ENCODE peak calls at places on chromosomes 7 and 10, in five cellular contexts. T, F, C, P and W are unnamed samples.

GRCh38 chr7:4766666-4767530 is 8.5 kb upstream of the AP5Z1 start:
- DNase-seq in T (no peak), F (no peak), C (no peak), P (no peak), W (no peak)

GRCh38 chr7:142811154-142811737 is 40.5 kb downstream of the PRSS2 start:
- DNase-seq in T (peak; percentile 27), F (peak; percentile 56), C (peak; percentile 40), P (peak; percentile 8), W (peak; percentile 3)

GRCh38 chr7:44117801-44118429 is 5.4 kb downstream of the POLD2 start:
- DNase-seq in T (no peak), F (no peak), C (no peak), P (no peak), W (no peak)

GRCh38 chr7:120456699-120457098 is 183.7 kb downstream of the KCND2 start:
- DNase-seq in T (no peak), F (no peak), C (no peak), P (no peak), W (no peak)

GRCh38 chr7:120700806-120701205 is 157.1 kb downstream of the TSPAN12 start:
- DNase-seq in T (no peak), F (no peak), C (no peak), P (no peak), W (no peak)

GRCh38 chr10:73650537-73651331 is 5.1 kb downstream of the SYNPO2L start:
- DNase-seq in T (no peak), F (no peak), C (peak; percentile 76), P (peak; percentile 65), W (no peak)

GRCh38 chr10:34739915-34740314 is 75.2 kb downstream of the PARD3 start:
- DNase-seq in T (peak; percentile 77), F (peak; percentile 49), C (peak; percentile 57), P (peak; percentile 77), W (peak; percentile 48)

GRCh38 chr10:132919374-132920100 is 22.8 kb downstream of the CFAP46 start:
- DNase-seq in T (no peak), F (no peak), C (no peak), P (no peak), W (no peak)

GRCh38 chr10:58853668-58854067 is 322.8 kb upstream of the PHYHIPL start:
- DNase-seq in T (no peak), F (no peak), C (no peak), P (no peak), W (no peak)

GRCh38 chr7:139650429-139651100 is 127.1 kb downstream of the CLEC2L start:
- DNase-seq in T (no peak), F (no peak), C (peak; percentile 64), P (no peak), W (no peak)

GRCh38 chr7:9241826-9242225 is 808.4 kb downstream of the NXPH1 start:
- DNase-seq in T (no peak), F (no peak), C (no peak), P (no peak), W (no peak)

GRCh38 chr7:106367018-106367420 is 82.2 kb upstream of the NAMPT start:
- DNase-seq in T (no peak), F (peak; percentile 28), C (peak; percentile 42), P (no peak), W (no peak)

GRCh38 chr10:90969947-90970673 is 49.2 kb upstream of the ANKRD1 start:
- DNase-seq in T (no peak), F (no peak), C (peak; percentile 59), P (peak; percentile 18), W (no peak)

GRCh38 chr10:15482168-15482567 is 111.1 kb upstream of the FAM171A1 start:
- DNase-seq in T (no peak), F (no peak), C (no peak), P (no peak), W (no peak)

GRCh38 chr10:5888843-5889623 is 660 bp downstream of the ANKRD16 start:
- DNase-seq in T (peak; percentile 51), F (peak; percentile 44), C (peak; percentile 2), P (no peak), W (no peak)

GRCh38 chr7:83882551-83882950 is 233.6 kb upstream of the SEMA3E start:
- DNase-seq in T (no peak), F (no peak), C (peak; percentile 60), P (no peak), W (no peak)

GRCh38 chr7:138961159-138961558 is 20.0 kb downstream of the KIAA1549 start:
- DNase-seq in T (peak; percentile 91), F (peak; percentile 75), C (no peak), P (no peak), W (no peak)

GRCh38 chr10:25130911-25131310 is 43.9 kb upstream of the GPR158 start:
- DNase-seq in T (no peak), F (no peak), C (peak; percentile 33), P (no peak), W (no peak)

GRCh38 chr7:43480581-43480980 is 102.3 kb upstream of the STK17A start:
- DNase-seq in T (no peak), F (no peak), C (peak; percentile 76), P (no peak), W (no peak)

GRCh38 chr7:68925241-68925640 is 673.0 kb upstream of the AUTS2 start:
- DNase-seq in T (no peak), F (no peak), C (no peak), P (no peak), W (no peak)

GRCh38 chr10:75588031-75588430 is 156.6 kb downstream of the LRMDA start:
- DNase-seq in T (no peak), F (no peak), C (no peak), P (no peak), W (no peak)

GRCh38 chr10:88065384-88066049 is 202.1 kb downstream of the PTEN start:
- DNase-seq in T (no peak), F (no peak), C (no peak), P (no peak), W (no peak)

GRCh38 chr10:12588091-12588850 is 238.9 kb downstream of the CAMK1D start:
- DNase-seq in T (peak; percentile 22), F (no peak), C (peak; percentile 94), P (no peak), W (no peak)

GRCh38 chr10:44334091-44334490 is 50.8 kb downstream of the CXCL12 start:
- DNase-seq in T (no peak), F (no peak), C (no peak), P (no peak), W (no peak)

GRCh38 chr7:6288270-6288860 is 15.9 kb upstream of the CYTH3 start:
- DNase-seq in T (no peak), F (no peak), C (no peak), P (no peak), W (no peak)

GRCh38 chr7:31758770-31759169 is 71.8 kb downstream of the PPP1R17 start:
- DNase-seq in T (no peak), F (no peak), C (no peak), P (no peak), W (no peak)

GRCh38 chr7:106329408-106329807 is 44.6 kb upstream of the NAMPT start:
- DNase-seq in T (no peak), F (no peak), C (peak; percentile 15), P (no peak), W (no peak)

GRCh38 chr10:124221356-124222297 is 128.2 kb upstream of the CHST15 start:
- DNase-seq in T (no peak), F (no peak), C (peak; percentile 32), P (no peak), W (no peak)

GRCh38 chr7:82441916-82442478 is 1.6 kb downstream of the CACNA2D1 start:
- DNase-seq in T (no peak), F (no peak), C (peak; percentile 52), P (no peak), W (no peak)

GRCh38 chr7:154844499-154844898 is 158.4 kb downstream of the PAXIP1 start:
- DNase-seq in T (no peak), F (no peak), C (no peak), P (no peak), W (no peak)

GRCh38 chr7:103613655-103614642 is 167.9 kb upstream of the SLC26A5 start:
- DNase-seq in T (no peak), F (no peak), C (peak; percentile 34), P (no peak), W (no peak)
- TF ChIP-seq CTCF in T (peak; percentile 5), F (no peak), C (peak; percentile 30), P (peak; percentile 26), W (peak; percentile 5)

DNA sequence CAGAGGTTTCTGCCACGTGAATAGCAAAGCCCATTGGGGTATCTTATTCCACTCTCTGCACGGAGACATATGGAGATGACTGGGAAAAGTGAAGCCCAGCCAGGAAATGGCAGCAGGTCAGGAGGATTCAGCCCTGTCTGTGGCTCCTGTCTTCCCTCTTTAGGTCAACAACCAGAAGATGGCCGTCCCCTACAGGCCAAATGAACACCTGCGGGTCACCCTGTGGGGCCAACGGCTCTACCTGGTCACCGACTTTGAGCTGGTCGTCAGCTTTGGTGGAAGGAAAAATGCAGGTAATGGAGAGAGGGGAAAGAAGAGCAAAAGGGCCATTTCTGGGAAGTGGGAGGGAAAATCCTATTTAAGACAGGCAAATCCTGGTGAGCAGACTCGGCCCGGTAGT is 38.3 kb downstream of the EPHB4 start:
- DNase-seq in T (no peak), F (no peak), C (no peak), P (no peak), W (no peak)
- TF ChIP-seq CTCF in T (no peak), F (no peak), C (no peak), P (peak; percentile 8), W (no peak)

DNA sequence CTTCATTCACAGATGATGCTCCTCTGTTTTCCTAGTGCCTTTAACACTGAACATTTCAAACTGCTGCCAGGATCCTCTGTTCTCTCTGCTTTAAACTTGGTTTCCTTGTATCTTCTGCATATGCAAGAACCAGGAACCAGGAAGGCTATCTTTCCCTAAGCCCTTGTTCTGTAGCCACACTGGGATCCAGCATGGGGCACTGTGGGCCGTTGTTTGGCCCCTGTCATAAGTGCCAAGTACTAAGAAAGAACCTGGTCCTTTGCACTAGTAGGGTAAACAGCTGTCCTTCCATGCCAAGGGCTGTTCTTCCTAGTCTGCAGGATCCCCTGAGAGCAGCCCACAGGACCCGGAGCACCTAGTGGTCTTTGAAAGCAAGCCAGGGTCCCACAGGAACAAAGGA is 49.0 kb upstream of the TRIM8 start:
- DNase-seq in T (no peak), F (no peak), C (no peak), P (no peak), W (no peak)
- TF ChIP-seq CTCF in T (no peak), F (no peak), C (no peak), P (no peak), W (no peak)

GRCh38 chr7:17441557-17441956 is 143.1 kb downstream of the AHR start:
- DNase-seq in T (no peak), F (no peak), C (no peak), P (no peak), W (no peak)

GRCh38 chr7:17446340-17446739 is 147.9 kb downstream of the AHR start:
- DNase-seq in T (no peak), F (no peak), C (no peak), P (no peak), W (no peak)

GRCh38 chr7:17444673-17445072 is 146.2 kb downstream of the AHR start:
- DNase-seq in T (no peak), F (no peak), C (peak; percentile 81), P (no peak), W (no peak)

GRCh38 chr7:17440831-17441230 is 142.4 kb downstream of the AHR start:
- DNase-seq in T (no peak), F (no peak), C (no peak), P (no peak), W (no peak)

DNA sequence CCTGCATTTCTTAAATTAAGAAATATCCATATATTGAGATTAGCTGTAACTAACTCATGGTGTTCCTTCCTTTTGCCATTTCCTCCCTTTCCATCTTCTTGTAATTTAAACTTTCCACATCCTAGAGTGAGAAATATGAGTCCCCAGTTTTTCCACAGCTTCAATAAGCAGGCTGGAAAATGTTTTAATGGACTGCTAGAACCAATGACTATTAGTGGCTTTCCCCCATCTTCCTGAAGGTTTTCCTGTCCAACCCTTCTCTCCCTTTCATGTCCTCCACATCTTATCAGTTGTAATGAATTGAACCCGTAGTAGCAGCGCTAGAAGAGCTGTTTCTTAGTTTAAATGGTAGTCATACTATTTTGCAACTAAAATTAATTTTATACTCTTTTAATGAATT is 145.7 kb downstream of the AHR start:
- DNase-seq in T (no peak), F (no peak), C (no peak), P (no peak), W (no peak)
- TF ChIP-seq CTCF in T (no peak), F (no peak), C (no peak), P (no peak), W (no peak)